ENCODE peak calls at places on chromosomes 4 and X, in ten cellular contexts. R, J, U, K, Z, S, N, F, W and A are unnamed samples.
A peak's percentile ranks its signal among the peaks of the same experiment; 100 is the strongest.

GRCh38 chr4:87192155-87192919 is 28.1 kb downstream of the KLHL8 start:
- DNase-seq in R (no peak), J (no peak), U (no peak), K (no peak), Z (no peak), S (no peak), N (no peak), F (no peak), W (no peak), A (no peak)

GRCh38 chr4:10091531-10092181 is 24.9 kb downstream of the WDR1 start:
- DNase-seq in R (no peak), J (no peak), U (no peak), K (no peak), Z (no peak), S (no peak), N (no peak), F (no peak), W (no peak), A (no peak)

GRCh38 chr4:165343353-165344191 is 16.1 kb downstream of the MSMO1 start:
- DNase-seq in R (no peak), J (peak; percentile 17), U (no peak), K (no peak), Z (no peak), S (no peak), N (no peak), F (no peak), W (no peak), A (no peak)

GRCh38 chrX:12673487-12673886 is 117.7 kb upstream of the PRPS2 start:
- DNase-seq in R (no peak), J (no peak), U (no peak), K (no peak), Z (no peak), S (no peak), N (no peak), F (no peak), W (no peak), A (no peak)

GRCh38 chrX:109360301-109360700 is 121.6 kb downstream of the GUCY2F start:
- DNase-seq in R (no peak), J (peak; percentile 21), U (no peak), K (no peak), Z (no peak), S (no peak), N (no peak), F (no peak), W (no peak), A (no peak)

GRCh38 chr4:145531791-145532190 is 50.1 kb downstream of the SMAD1 start:
- DNase-seq in R (no peak), J (no peak), U (no peak), K (no peak), Z (no peak), S (no peak), N (no peak), F (no peak), W (no peak), A (no peak)

GRCh38 chrX:9171841-9172240 is 137.9 kb upstream of the FAM9B start:
- DNase-seq in R (no peak), J (no peak), U (no peak), K (no peak), Z (peak; percentile 61), S (no peak), N (no peak), F (no peak), W (no peak), A (no peak)

GRCh38 chr4:105978684-105979296 is 83.5 kb downstream of the NPNT start:
- DNase-seq in R (no peak), J (no peak), U (no peak), K (no peak), Z (peak; percentile 24), S (no peak), N (no peak), F (no peak), W (no peak), A (peak; percentile 44)

GRCh38 chrX:81201692-81202412 is at the start of the genes HMGN5 and SH3BGRL:
- DNase-seq in R (peak; percentile 85), J (peak; percentile 81), U (peak; percentile 6), K (peak; percentile 74), Z (peak; percentile 93), S (peak; percentile 48), N (peak; percentile 58), F (peak; percentile 47), W (peak; percentile 47), A (peak; percentile 44)

GRCh38 chr4:104205116-104205515 is 289.6 kb downstream of the CXXC4 start:
- DNase-seq in R (no peak), J (no peak), U (no peak), K (no peak), Z (no peak), S (no peak), N (no peak), F (no peak), W (no peak), A (no peak)

GRCh38 chr4:49032440-49033161 is 46.5 kb downstream of the CWH43 start:
- DNase-seq in R (peak; percentile 17), J (no peak), U (no peak), K (peak; percentile 21), Z (no peak), S (peak; percentile 2), N (no peak), F (no peak), W (no peak), A (no peak)

GRCh38 chr4:74152841-74153240 is 5.1 kb upstream of the MTHFD2L start:
- DNase-seq in R (no peak), J (no peak), U (no peak), K (no peak), Z (peak; percentile 65), S (no peak), N (no peak), F (no peak), W (no peak), A (no peak)